ENCODE peak calls at places on chromosomes 7 and 10, in four cellular contexts. F, T, S and H are unnamed samples.

GRCh38 chr7:1990001-1990670 is 242.6 kb downstream of the MAD1L1 start:
- DNase-seq in F (no peak), T (no peak), S (no peak), H (no peak)

GRCh38 chr7:87480386-87480785 is 4.9 kb upstream of the ABCB4 start:
- DNase-seq in F (no peak), T (no peak), S (no peak), H (no peak)

GRCh38 chr7:96314402-96315108 is 7.3 kb downstream of the SLC25A13 start:
- DNase-seq in F (no peak), T (no peak), S (no peak), H (no peak)

GRCh38 chr7:101953248-101953819 is 135.9 kb downstream of the CUX1 start:
- DNase-seq in F (no peak), T (no peak), S (no peak), H (peak; percentile 39)

GRCh38 chr7:132394283-132395003 is 181.8 kb downstream of the PLXNA4 start:
- DNase-seq in F (no peak), T (no peak), S (no peak), H (no peak)

GRCh38 chr7:11701829-11702560 is 130.0 kb downstream of the THSD7A start:
- DNase-seq in F (no peak), T (no peak), S (no peak), H (no peak)

GRCh38 chr7:33334349-33334748 is 205.0 kb downstream of the BBS9 start:
- DNase-seq in F (no peak), T (no peak), S (no peak), H (no peak)

GRCh38 chr7:94556028-94556427 is 46.4 kb downstream of the CASD1 start:
- DNase-seq in F (no peak), T (no peak), S (no peak), H (no peak)

GRCh38 chr7:57354195-57354594 is 95.8 kb upstream of the ZNF716 start:
- DNase-seq in F (no peak), T (no peak), S (no peak), H (no peak)

GRCh38 chr7:84914598-84914997 is 272.3 kb downstream of the SEMA3D start:
- DNase-seq in F (no peak), T (no peak), S (no peak), H (no peak)

GRCh38 chr10:130889780-130890179 is 421.7 kb downstream of the TCERG1L start:
- DNase-seq in F (no peak), T (no peak), S (no peak), H (no peak)

GRCh38 chr7:6558837-6559236 is 7.6 kb upstream of the GRID2IP start:
- DNase-seq in F (no peak), T (peak; percentile 44), S (no peak), H (no peak)

GRCh38 chr10:103696094-103696410 is 159.3 kb downstream of the SH3PXD2A start:
- DNase-seq in F (no peak), T (no peak), S (no peak), H (no peak)

GRCh38 chr7:154451480-154452457 is 399.6 kb downstream of the DPP6 start:
- DNase-seq in F (no peak), T (no peak), S (no peak), H (no peak)

GRCh38 chr10:98030093-98030821 is at the start of gene CRTAC1:
- DNase-seq in F (no peak), T (peak; percentile 90), S (no peak), H (no peak)

GRCh38 chr10:11742009-11742778 is at the start of gene ECHDC3:
- DNase-seq in F (no peak), T (peak; percentile 35), S (peak; percentile 27), H (peak; percentile 78)

GRCh38 chr7:158353606-158354570 is 233.7 kb downstream of the PTPRN2 start:
- DNase-seq in F (peak; percentile 1), T (peak; percentile 50), S (no peak), H (no peak)

GRCh38 chr10:76973515-76974289 is 663.9 kb downstream of the KCNMA1 start:
- DNase-seq in F (no peak), T (no peak), S (no peak), H (no peak)

GRCh38 chr7:113561446-113561845 is 357.4 kb downstream of the PPP1R3A start:
- DNase-seq in F (no peak), T (no peak), S (no peak), H (no peak)